ENCODE peak calls at places on chromosome 1, in six cellular contexts. Z, G, P, A, Y and N are unnamed samples.
A peak's percentile ranks its signal among the peaks of the same experiment; 100 is the strongest.

GRCh38 chr1:245440933-245441332 is 286.1 kb downstream of the KIF26B start:
- DNase-seq in Z (no peak), G (no peak), P (no peak), A (no peak), Y (no peak), N (no peak)

GRCh38 chr1:230309646-230310177 is 116.4 kb downstream of the PGBD5 start:
- DNase-seq in Z (no peak), G (no peak), P (no peak), A (no peak), Y (no peak), N (no peak)

GRCh38 chr1:59831529-59831928 is 16.8 kb downstream of the HOOK1 start:
- DNase-seq in Z (no peak), G (no peak), P (no peak), A (no peak), Y (no peak), N (no peak)

GRCh38 chr1:93635614-93636543 is 45.8 kb downstream of the BCAR3 start:
- DNase-seq in Z (no peak), G (no peak), P (no peak), A (no peak), Y (no peak), N (peak; percentile 59)

GRCh38 chr1:96416111-96416595 is 305.4 kb upstream of the PTBP2 start:
- DNase-seq in Z (no peak), G (no peak), P (peak; percentile 23), A (no peak), Y (peak; percentile 90), N (no peak)

GRCh38 chr1:224116131-224116530 is 2.2 kb downstream of the FBXO28 start:
- DNase-seq in Z (no peak), G (no peak), P (no peak), A (peak; percentile 90), Y (no peak), N (peak; percentile 46)

GRCh38 chr1:155651861-155652661 is 36.5 kb downstream of the YY1AP1 start:
- DNase-seq in Z (no peak), G (no peak), P (no peak), A (no peak), Y (no peak), N (no peak)

GRCh38 chr1:200971955-200972711 is 51.4 kb downstream of the KIF21B start:
- DNase-seq in Z (peak; percentile 49), G (peak; percentile 35), P (peak; percentile 56), A (peak; percentile 42), Y (peak; percentile 38), N (peak; percentile 97)

GRCh38 chr1:61412601-61413000 is 312.3 kb downstream of the TM2D1 start:
- DNase-seq in Z (no peak), G (no peak), P (no peak), A (no peak), Y (no peak), N (no peak)

GRCh38 chr1:53250325-53250724 is 12.0 kb upstream of the MAGOH start:
- DNase-seq in Z (no peak), G (no peak), P (no peak), A (no peak), Y (no peak), N (no peak)

GRCh38 chr1:115492880-115493279 is 148.9 kb upstream of the VANGL1 start:
- DNase-seq in Z (no peak), G (no peak), P (no peak), A (no peak), Y (no peak), N (no peak)

GRCh38 chr1:89810880-89811279 is 10.0 kb upstream of the LRRC8D start:
- DNase-seq in Z (no peak), G (no peak), P (no peak), A (no peak), Y (no peak), N (no peak)

GRCh38 chr1:214248294-214249082 is 32.5 kb upstream of the SMYD2 start:
- DNase-seq in Z (no peak), G (no peak), P (no peak), A (no peak), Y (no peak), N (no peak)

GRCh38 chr1:38005195-38006007 is at the start of gene FHL3:
- DNase-seq in Z (peak; percentile 44), G (no peak), P (peak; percentile 84), A (peak; percentile 69), Y (no peak), N (peak; percentile 98)

GRCh38 chr1:210565316-210565715 is 236.6 kb downstream of the HHAT start:
- DNase-seq in Z (no peak), G (no peak), P (no peak), A (no peak), Y (no peak), N (no peak)

GRCh38 chr1:232868793-232869491 is 63.7 kb downstream of the MAP10 start:
- DNase-seq in Z (no peak), G (peak; percentile 50), P (no peak), A (no peak), Y (peak; percentile 90), N (no peak)

GRCh38 chr1:101139130-101139529 is 97.7 kb upstream of the S1PR1 start:
- DNase-seq in Z (no peak), G (no peak), P (no peak), A (peak; percentile 87), Y (no peak), N (no peak)

GRCh38 chr1:154787171-154787570 is 82.9 kb downstream of the KCNN3 start:
- DNase-seq in Z (no peak), G (no peak), P (no peak), A (no peak), Y (no peak), N (no peak)

GRCh38 chr1:198641506-198641905 is 2.7 kb downstream of the PTPRC start:
- DNase-seq in Z (no peak), G (no peak), P (no peak), A (no peak), Y (no peak), N (no peak)

GRCh38 chr1:151703813-151704212 is 12.8 kb downstream of the CELF3 start:
- DNase-seq in Z (no peak), G (no peak), P (no peak), A (no peak), Y (no peak), N (peak; percentile 61)

GRCh38 chr1:87452648-87453047 is 124.0 kb downstream of the LMO4 start:
- DNase-seq in Z (no peak), G (no peak), P (no peak), A (no peak), Y (no peak), N (no peak)

GRCh38 chr1:167698313-167698712 is 23.5 kb upstream of the MPZL1 start:
- DNase-seq in Z (no peak), G (no peak), P (no peak), A (no peak), Y (no peak), N (no peak)

GRCh38 chr1:92623187-92623778 is 136.6 kb upstream of the GFI1 start:
- DNase-seq in Z (no peak), G (no peak), P (no peak), A (no peak), Y (no peak), N (no peak)

GRCh38 chr1:32500387-32501209 is 35.7 kb downstream of the ZBTB8B start:
- DNase-seq in Z (no peak), G (peak; percentile 69), P (peak; percentile 82), A (peak; percentile 57), Y (no peak), N (peak; percentile 94)

GRCh38 chr1:152461544-152461943 is 47.5 kb upstream of the CRNN start:
- DNase-seq in Z (peak; percentile 55), G (no peak), P (peak; percentile 18), A (peak; percentile 39), Y (peak; percentile 66), N (peak; percentile 33)

GRCh38 chr1:222732216-222733159 is 4.5 kb upstream of the FAM177B start:
- DNase-seq in Z (no peak), G (no peak), P (no peak), A (no peak), Y (no peak), N (no peak)

GRCh38 chr1:79355073-79355472 is 348.5 kb upstream of the ADGRL4 start:
- DNase-seq in Z (no peak), G (no peak), P (no peak), A (no peak), Y (peak; percentile 29), N (no peak)

GRCh38 chr1:161915051-161915503 is 108.6 kb downstream of the OLFML2B start:
- DNase-seq in Z (no peak), G (no peak), P (no peak), A (no peak), Y (peak; percentile 39), N (no peak)

GRCh38 chr1:42957880-42958487 is 684 bp downstream of the SLC2A1 start:
- DNase-seq in Z (peak; percentile 44), G (no peak), P (peak; percentile 65), A (peak; percentile 49), Y (peak; percentile 23), N (peak; percentile 98)

GRCh38 chr1:202227273-202227672 is 33.7 kb downstream of the LGR6 start:
- DNase-seq in Z (no peak), G (no peak), P (no peak), A (no peak), Y (no peak), N (no peak)

GRCh38 chr1:207424570-207425131 is 29.5 kb upstream of the CR2 start:
- DNase-seq in Z (no peak), G (no peak), P (no peak), A (no peak), Y (no peak), N (no peak)
- H3K4me3 ChIP-seq in Z (no peak overlapping the region), G (no peak overlapping the region), P (no peak overlapping the region), A (no peak overlapping the region), Y (no peak overlapping the region), N (no peak overlapping the region)

GRCh38 chr1:928825-929661 is 5.3 kb downstream of the SAMD11 start:
- DNase-seq in Z (no peak), G (no peak), P (no peak), A (no peak), Y (no peak), N (peak; percentile 77)
- H3K27me3 ChIP-seq in Z (peaks cover 31% of the 10 kb centered on the region), G (no peaks in the 10 kb centered on the region), P (peaks cover 96% of the 10 kb centered on the region), A (no peaks in the 10 kb centered on the region), Y (peaks cover 53% of the 10 kb centered on the region), N (peaks cover 81% of the 10 kb centered on the region)

GRCh38 chr1:226887006-226887405 is 16.6 kb downstream of the PSEN2 start:
- DNase-seq in Z (no peak), G (no peak), P (no peak), A (no peak), Y (no peak), N (no peak)
- H3K36me3 ChIP-seq in Z (no peaks in the 10 kb centered on the region), G (peaks cover 5% of the 10 kb centered on the region), P (peaks cover 44% of the 10 kb centered on the region), A (peaks cover 18% of the 10 kb centered on the region), Y (no peaks in the 10 kb centered on the region), N (peaks cover 9% of the 10 kb centered on the region)

DNA sequence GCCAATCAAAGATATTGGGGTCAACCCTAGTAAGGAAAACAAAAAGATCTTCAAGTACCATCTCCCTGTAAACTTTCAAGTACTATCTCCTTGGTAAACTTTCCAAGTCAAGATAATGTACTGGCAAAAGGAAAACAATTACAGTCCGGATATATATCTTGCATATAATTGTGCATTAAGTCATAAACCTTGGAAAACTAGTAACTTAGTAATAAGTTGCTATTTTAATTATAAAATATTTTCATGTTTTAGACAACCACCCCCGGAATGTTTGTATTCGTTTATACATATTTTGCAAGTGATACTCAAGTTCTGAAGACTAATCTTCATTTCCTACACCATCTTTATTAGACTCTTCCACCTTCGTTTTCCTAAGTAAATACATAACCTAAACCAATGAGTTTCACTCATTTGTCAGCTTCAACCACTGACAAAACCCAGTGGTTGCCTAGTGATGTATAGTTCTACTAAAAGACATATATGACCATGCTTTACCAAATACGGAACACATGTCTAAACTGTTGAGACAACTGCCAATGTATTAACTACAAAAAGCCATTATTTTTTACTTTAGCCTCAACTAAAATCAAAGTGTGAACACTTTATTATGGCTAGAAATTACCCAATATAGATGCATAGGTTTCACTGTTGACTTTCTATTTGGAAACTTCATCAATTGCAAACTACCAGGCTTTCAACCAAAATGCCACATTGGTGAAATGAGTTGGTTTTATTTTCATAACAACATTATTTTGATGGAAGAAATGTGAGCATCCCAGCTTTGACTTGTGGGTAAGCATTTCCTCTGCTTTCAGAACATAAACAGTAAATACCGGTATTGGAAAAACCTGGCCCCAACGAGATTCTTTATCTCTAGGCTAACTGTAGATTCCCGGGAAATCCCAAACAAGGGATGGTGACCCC is 1.6 kb downstream of the AKT3 start:
- DNase-seq in Z (no peak), G (no peak), P (no peak), A (no peak), Y (no peak), N (no peak)
- H3K4me3 ChIP-seq in Z (peak overlapping the region; percentile 80), G (peak overlapping the region; percentile 97), P (peak overlapping the region; percentile 89), A (peak overlapping the region; percentile 45), Y (peak overlapping the region; percentile 71), N (peak overlapping the region; percentile 73)